ENCODE peak calls at places on chromosomes 7 and 10, in seven cellular contexts. One of them, this sample, is unnamed.

GRCh38 chr10:74585231-74586087 is 240.9 kb upstream of the KAT6B start:
- DNase-seq in GM20000: peak
- DNase-seq in cardiac muscle cell: no peak
- DNase-seq in SK-N-SH: peak
- DNase-seq in mucosa of descending colon: no peak
- DNase-seq in mesothelial cell of epicardium: no peak
- DNase-seq in foreskin fibroblast: no peak
- DNase-seq in this sample: peak

GRCh38 chr7:75669579-75669978 is 69.2 kb downstream of the HIP1 start:
- DNase-seq in GM20000: no peak
- DNase-seq in cardiac muscle cell: no peak
- DNase-seq in SK-N-SH: no peak
- DNase-seq in mucosa of descending colon: no peak
- DNase-seq in mesothelial cell of epicardium: no peak
- DNase-seq in foreskin fibroblast: no peak
- DNase-seq in this sample: no peak

GRCh38 chr7:92133737-92134270 is 473 bp downstream of the CYP51A1 start:
- DNase-seq in GM20000: peak
- DNase-seq in cardiac muscle cell: peak
- DNase-seq in SK-N-SH: peak
- DNase-seq in mucosa of descending colon: peak
- DNase-seq in mesothelial cell of epicardium: peak
- DNase-seq in foreskin fibroblast: peak
- DNase-seq in this sample: peak

GRCh38 chr10:60099998-60100747 is 193.8 kb upstream of the CCDC6 start:
- DNase-seq in GM20000: peak
- DNase-seq in cardiac muscle cell: peak
- DNase-seq in SK-N-SH: peak
- DNase-seq in mucosa of descending colon: no peak
- DNase-seq in mesothelial cell of epicardium: no peak
- DNase-seq in foreskin fibroblast: peak
- DNase-seq in this sample: peak

GRCh38 chr10:88243202-88243744 is 339.8 kb downstream of the RNLS start:
- DNase-seq in GM20000: no peak
- DNase-seq in cardiac muscle cell: no peak
- DNase-seq in SK-N-SH: no peak
- DNase-seq in mucosa of descending colon: no peak
- DNase-seq in mesothelial cell of epicardium: no peak
- DNase-seq in foreskin fibroblast: no peak
- DNase-seq in this sample: no peak

GRCh38 chr7:8379264-8379663 is 54.1 kb upstream of the NXPH1 start:
- DNase-seq in GM20000: no peak
- DNase-seq in cardiac muscle cell: no peak
- DNase-seq in SK-N-SH: peak
- DNase-seq in mucosa of descending colon: no peak
- DNase-seq in mesothelial cell of epicardium: no peak
- DNase-seq in foreskin fibroblast: no peak
- DNase-seq in this sample: no peak

GRCh38 chr7:150451833-150452431 is 1.5 kb downstream of the GIMAP8 start:
- DNase-seq in GM20000: no peak
- DNase-seq in cardiac muscle cell: no peak
- DNase-seq in SK-N-SH: no peak
- DNase-seq in mucosa of descending colon: no peak
- DNase-seq in mesothelial cell of epicardium: no peak
- DNase-seq in foreskin fibroblast: no peak
- DNase-seq in this sample: peak

GRCh38 chr10:2111936-2112335 is 374.6 kb upstream of the ADARB2 start:
- DNase-seq in GM20000: no peak
- DNase-seq in cardiac muscle cell: no peak
- DNase-seq in SK-N-SH: no peak
- DNase-seq in mucosa of descending colon: no peak
- DNase-seq in mesothelial cell of epicardium: no peak
- DNase-seq in foreskin fibroblast: no peak
- DNase-seq in this sample: no peak

GRCh38 chr7:1329966-1330915 is 97.6 kb downstream of the UNCX start:
- DNase-seq in GM20000: no peak
- DNase-seq in cardiac muscle cell: no peak
- DNase-seq in SK-N-SH: peak
- DNase-seq in mucosa of descending colon: no peak
- DNase-seq in mesothelial cell of epicardium: no peak
- DNase-seq in foreskin fibroblast: no peak
- DNase-seq in this sample: no peak

GRCh38 chr7:25922296-25922695 is 229.7 kb upstream of the NFE2L3 start:
- DNase-seq in GM20000: no peak
- DNase-seq in cardiac muscle cell: no peak
- DNase-seq in SK-N-SH: no peak
- DNase-seq in mucosa of descending colon: no peak
- DNase-seq in mesothelial cell of epicardium: no peak
- DNase-seq in foreskin fibroblast: no peak
- DNase-seq in this sample: no peak

GRCh38 chr7:151735854-151736402 is 141.0 kb downstream of the PRKAG2 start:
- DNase-seq in GM20000: no peak
- DNase-seq in cardiac muscle cell: no peak
- DNase-seq in SK-N-SH: no peak
- DNase-seq in mucosa of descending colon: no peak
- DNase-seq in mesothelial cell of epicardium: no peak
- DNase-seq in foreskin fibroblast: no peak
- DNase-seq in this sample: no peak

GRCh38 chr7:1670894-1671875 is 1.1 kb downstream of the ELFN1 start:
- DNase-seq in GM20000: no peak
- DNase-seq in cardiac muscle cell: no peak
- DNase-seq in SK-N-SH: peak
- DNase-seq in mucosa of descending colon: peak
- DNase-seq in mesothelial cell of epicardium: peak
- DNase-seq in foreskin fibroblast: no peak
- DNase-seq in this sample: no peak

GRCh38 chr7:96346291-96346953 is 24.5 kb upstream of the SLC25A13 start:
- DNase-seq in GM20000: no peak
- DNase-seq in cardiac muscle cell: no peak
- DNase-seq in SK-N-SH: no peak
- DNase-seq in mucosa of descending colon: no peak
- DNase-seq in mesothelial cell of epicardium: no peak
- DNase-seq in foreskin fibroblast: no peak
- DNase-seq in this sample: no peak

GRCh38 chr7:156036153-156036552 is 223.9 kb upstream of the SHH start:
- DNase-seq in GM20000: no peak
- DNase-seq in cardiac muscle cell: no peak
- DNase-seq in SK-N-SH: no peak
- DNase-seq in mucosa of descending colon: no peak
- DNase-seq in mesothelial cell of epicardium: no peak
- DNase-seq in foreskin fibroblast: no peak
- DNase-seq in this sample: no peak

GRCh38 chr10:86684305-86684704 is 16.0 kb downstream of the LDB3 start:
- DNase-seq in GM20000: no peak
- DNase-seq in cardiac muscle cell: peak
- DNase-seq in SK-N-SH: peak
- DNase-seq in mucosa of descending colon: no peak
- DNase-seq in mesothelial cell of epicardium: no peak
- DNase-seq in foreskin fibroblast: no peak
- DNase-seq in this sample: no peak

GRCh38 chr10:126639084-126639483 is 31.4 kb downstream of the C10orf90 start:
- DNase-seq in GM20000: no peak
- DNase-seq in cardiac muscle cell: no peak
- DNase-seq in SK-N-SH: no peak
- DNase-seq in mucosa of descending colon: no peak
- DNase-seq in mesothelial cell of epicardium: no peak
- DNase-seq in foreskin fibroblast: no peak
- DNase-seq in this sample: no peak

GRCh38 chr10:48307584-48307983 is 1.1 kb downstream of the MAPK8 start:
- DNase-seq in GM20000: no peak
- DNase-seq in cardiac muscle cell: no peak
- DNase-seq in SK-N-SH: no peak
- DNase-seq in mucosa of descending colon: no peak
- DNase-seq in mesothelial cell of epicardium: no peak
- DNase-seq in foreskin fibroblast: no peak
- DNase-seq in this sample: no peak

GRCh38 chr10:132521041-132521465 is 16.5 kb upstream of the INPP5A start:
- DNase-seq in GM20000: no peak
- DNase-seq in cardiac muscle cell: no peak
- DNase-seq in SK-N-SH: peak
- DNase-seq in mucosa of descending colon: no peak
- DNase-seq in mesothelial cell of epicardium: no peak
- DNase-seq in foreskin fibroblast: no peak
- DNase-seq in this sample: no peak

GRCh38 chr7:155205368-155206285 is 92.1 kb upstream of the INSIG1 start:
- DNase-seq in GM20000: peak
- DNase-seq in cardiac muscle cell: no peak
- DNase-seq in SK-N-SH: peak
- DNase-seq in mucosa of descending colon: peak
- DNase-seq in mesothelial cell of epicardium: no peak
- DNase-seq in foreskin fibroblast: peak
- DNase-seq in this sample: peak

GRCh38 chr10:119360181-119360921 is 153.0 kb downstream of the GRK5 start:
- DNase-seq in GM20000: no peak
- DNase-seq in cardiac muscle cell: no peak
- DNase-seq in SK-N-SH: no peak
- DNase-seq in mucosa of descending colon: no peak
- DNase-seq in mesothelial cell of epicardium: no peak
- DNase-seq in foreskin fibroblast: no peak
- DNase-seq in this sample: peak

DNA sequence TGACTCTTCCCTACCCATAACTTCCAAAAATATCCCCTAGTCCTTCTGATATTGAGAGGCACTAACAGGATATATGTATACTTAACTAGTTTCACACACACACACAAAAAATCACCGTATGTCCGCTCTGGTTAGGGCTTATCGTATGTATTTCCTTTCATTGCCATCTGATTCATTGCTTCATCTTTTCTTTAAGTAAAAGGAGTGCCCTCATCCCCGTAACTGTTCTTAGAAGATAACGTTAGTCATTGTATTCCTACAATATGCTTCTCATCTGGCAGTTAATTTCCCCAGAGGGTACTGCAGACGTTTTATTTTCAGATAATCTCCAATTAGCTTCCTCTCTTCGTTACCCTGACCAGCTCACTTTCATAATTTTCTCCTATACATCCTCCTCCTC is 37.3 kb downstream of the NRCAM start:
- DNase-seq in GM20000: no peak
- DNase-seq in cardiac muscle cell: no peak
- DNase-seq in SK-N-SH: no peak
- DNase-seq in mucosa of descending colon: no peak
- DNase-seq in mesothelial cell of epicardium: no peak
- DNase-seq in foreskin fibroblast: no peak
- DNase-seq in this sample: no peak
- TF ChIP-seq CTCF in GM20000: no peak
- TF ChIP-seq CTCF in cardiac muscle cell: no peak
- TF ChIP-seq CTCF in SK-N-SH: no peak
- TF ChIP-seq CTCF in mucosa of descending colon: no peak
- TF ChIP-seq CTCF in mesothelial cell of epicardium: no peak
- TF ChIP-seq CTCF in foreskin fibroblast: no peak
- TF ChIP-seq CTCF in this sample: no peak

GRCh38 chr7:98755138-98755898 is 114.5 kb downstream of the TMEM130 start:
- DNase-seq in GM20000: no peak
- DNase-seq in cardiac muscle cell: no peak
- DNase-seq in SK-N-SH: peak
- DNase-seq in mucosa of descending colon: no peak
- DNase-seq in mesothelial cell of epicardium: no peak
- DNase-seq in foreskin fibroblast: no peak
- DNase-seq in this sample: no peak
- TF ChIP-seq CTCF in GM20000: peak
- TF ChIP-seq CTCF in cardiac muscle cell: no peak
- TF ChIP-seq CTCF in SK-N-SH: no peak
- TF ChIP-seq CTCF in mucosa of descending colon: no peak
- TF ChIP-seq CTCF in mesothelial cell of epicardium: no peak
- TF ChIP-seq CTCF in foreskin fibroblast: no peak
- TF ChIP-seq CTCF in this sample: no peak

GRCh38 chr7:91050677-91051076 is 213.6 kb upstream of the FZD1 start:
- DNase-seq in GM20000: peak
- DNase-seq in cardiac muscle cell: no peak
- DNase-seq in SK-N-SH: no peak
- DNase-seq in mucosa of descending colon: no peak
- DNase-seq in mesothelial cell of epicardium: no peak
- DNase-seq in foreskin fibroblast: no peak
- DNase-seq in this sample: no peak

GRCh38 chr7:91054374-91054773 is 209.9 kb upstream of the FZD1 start:
- DNase-seq in GM20000: no peak
- DNase-seq in cardiac muscle cell: no peak
- DNase-seq in SK-N-SH: no peak
- DNase-seq in mucosa of descending colon: no peak
- DNase-seq in mesothelial cell of epicardium: no peak
- DNase-seq in foreskin fibroblast: no peak
- DNase-seq in this sample: no peak

GRCh38 chr7:91051966-91052365 is 212.3 kb upstream of the FZD1 start:
- DNase-seq in GM20000: no peak
- DNase-seq in cardiac muscle cell: no peak
- DNase-seq in SK-N-SH: no peak
- DNase-seq in mucosa of descending colon: no peak
- DNase-seq in mesothelial cell of epicardium: no peak
- DNase-seq in foreskin fibroblast: no peak
- DNase-seq in this sample: no peak

DNA sequence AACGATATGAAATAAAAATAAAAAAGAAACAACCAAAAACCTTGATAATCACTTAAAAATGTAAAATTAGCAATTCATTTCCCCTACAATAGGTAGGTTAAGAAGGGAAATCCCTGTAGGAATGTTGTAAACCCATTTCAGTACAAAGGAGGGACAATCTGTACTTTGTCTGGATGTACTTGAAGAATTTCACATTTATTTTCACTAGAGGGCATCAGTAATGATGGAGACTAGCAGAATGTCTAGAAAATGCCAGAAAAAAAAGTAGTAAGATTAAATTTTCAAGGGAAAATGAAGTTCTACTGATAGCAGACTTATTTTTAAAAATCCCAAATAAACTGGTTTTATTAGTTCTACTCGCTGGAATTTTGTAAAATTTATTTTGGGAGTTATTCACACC is 209.0 kb upstream of the FZD1 start:
- DNase-seq in GM20000: no peak
- DNase-seq in cardiac muscle cell: no peak
- DNase-seq in SK-N-SH: no peak
- DNase-seq in mucosa of descending colon: no peak
- DNase-seq in mesothelial cell of epicardium: no peak
- DNase-seq in foreskin fibroblast: no peak
- DNase-seq in this sample: no peak
- TF ChIP-seq CTCF in GM20000: no peak
- TF ChIP-seq CTCF in cardiac muscle cell: peak
- TF ChIP-seq CTCF in SK-N-SH: peak
- TF ChIP-seq CTCF in mucosa of descending colon: no peak
- TF ChIP-seq CTCF in mesothelial cell of epicardium: no peak
- TF ChIP-seq CTCF in foreskin fibroblast: no peak
- TF ChIP-seq CTCF in this sample: no peak

GRCh38 chr7:141840708-141841107 is 577 bp downstream of the PRSS37 start:
- DNase-seq in GM20000: no peak
- DNase-seq in cardiac muscle cell: no peak
- DNase-seq in SK-N-SH: no peak
- DNase-seq in mucosa of descending colon: no peak
- DNase-seq in mesothelial cell of epicardium: no peak
- DNase-seq in foreskin fibroblast: no peak
- DNase-seq in this sample: no peak
- TF ChIP-seq CTCF in GM20000: no peak
- TF ChIP-seq CTCF in cardiac muscle cell: no peak
- TF ChIP-seq CTCF in SK-N-SH: no peak
- TF ChIP-seq CTCF in mucosa of descending colon: no peak
- TF ChIP-seq CTCF in mesothelial cell of epicardium: no peak
- TF ChIP-seq CTCF in foreskin fibroblast: no peak
- TF ChIP-seq CTCF in this sample: no peak

This sample was measured in activated CD8-positive, alpha-beta T cell treated with anti-CD3 and anti-CD28 coated beads for 36 hours.